ENCODE peak calls at places on chromosomes 6 and 20, in four cellular contexts. I is cardiac muscle cell, X is HCT116, P is left lung. K is an unnamed sample.

GRCh38 chr6:132236744-132237143 is 164.5 kb downstream of the MOXD1 start:
- DNase-seq in I (no peak), X (no peak), P (no peak), K (no peak)

GRCh38 chr6:20919677-20920385 is 385.6 kb downstream of the CDKAL1 start:
- DNase-seq in I (no peak), X (no peak), P (no peak), K (no peak)

GRCh38 chr6:10521104-10521808 is at the start of gene GCNT2:
- DNase-seq in I (peak), X (no peak), P (peak), K (peak)

GRCh38 chr6:167225903-167226508 is 65.1 kb upstream of the UNC93A start:
- DNase-seq in I (no peak), X (no peak), P (no peak), K (no peak)

GRCh38 chr6:123022980-123023379 is 26.9 kb downstream of the CLVS2 start:
- DNase-seq in I (peak), X (no peak), P (no peak), K (peak)

GRCh38 chr20:53884859-53885654 is 185.3 kb downstream of the BCAS1 start:
- DNase-seq in I (no peak), X (no peak), P (no peak), K (no peak)

GRCh38 chr6:148251891-148252290 is 90.7 kb upstream of the SASH1 start:
- DNase-seq in I (no peak), X (no peak), P (no peak), K (no peak)

GRCh38 chr6:74491844-74492374 is 713.9 kb downstream of the COL12A1 start:
- DNase-seq in I (no peak), X (no peak), P (no peak), K (no peak)

GRCh38 chr6:93136111-93136510 is 283.2 kb downstream of the EPHA7 start:
- DNase-seq in I (no peak), X (no peak), P (no peak), K (no peak)

GRCh38 chr20:37223053-37223452 is 38.6 kb downstream of the GHRH start:
- DNase-seq in I (peak), X (no peak), P (peak), K (peak)

GRCh38 chr6:46014511-46015118 is 1.0 kb downstream of the CLIC5 start:
- DNase-seq in I (peak), X (no peak), P (peak), K (peak)

GRCh38 chr20:62366370-62367135 is 559 bp downstream of the LAMA5 start:
- DNase-seq in I (peak), X (no peak), P (no peak), K (peak)

GRCh38 chr6:5173862-5174643 is 86.7 kb downstream of the LYRM4 start:
- DNase-seq in I (no peak), X (no peak), P (no peak), K (no peak)

GRCh38 chr6:81762132-81762531 is 9.7 kb upstream of the TENT5A start:
- DNase-seq in I (no peak), X (no peak), P (no peak), K (no peak)

GRCh38 chr6:81766482-81767069 is 14.1 kb upstream of the TENT5A start:
- DNase-seq in I (no peak), X (no peak), P (no peak), K (peak)

GRCh38 chr6:81761197-81761596 is 8.7 kb upstream of the TENT5A start:
- DNase-seq in I (no peak), X (no peak), P (no peak), K (no peak)

GRCh38 chr6:81763051-81763450 is 10.6 kb upstream of the TENT5A start:
- DNase-seq in I (no peak), X (no peak), P (no peak), K (no peak)

DNA sequence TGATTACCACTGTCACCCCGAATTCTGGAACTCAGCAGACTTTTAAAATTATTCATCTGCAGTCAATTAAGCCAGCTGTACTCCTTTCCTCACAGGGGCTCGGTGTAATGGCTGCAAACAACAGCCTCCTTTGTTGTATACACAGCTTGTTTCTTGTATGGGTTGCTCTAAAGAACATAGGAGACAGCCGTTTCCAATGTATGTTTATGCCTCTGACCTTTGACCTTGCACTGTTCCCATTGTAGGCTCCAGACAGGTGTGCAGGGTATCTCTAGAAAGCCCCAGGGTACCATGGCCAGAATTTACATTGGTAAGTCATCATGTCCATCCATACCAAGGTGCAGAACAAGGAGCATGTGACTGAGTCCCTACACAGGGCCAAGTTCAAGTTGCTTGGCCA is 11.5 kb upstream of the TENT5A start:
- DNase-seq in I (no peak), X (no peak), P (no peak), K (no peak)
- TF ChIP-seq CTCF in I (no peak), X (no peak), P (no peak), K (no peak)

GRCh38 chr20:32494498-32495216 is 90.5 kb downstream of the NOL4L start:
- DNase-seq in I (no peak), X (no peak), P (peak), K (no peak)
- TF ChIP-seq CTCF in I (no peak), X (no peak), P (no peak), K (no peak)

DNA sequence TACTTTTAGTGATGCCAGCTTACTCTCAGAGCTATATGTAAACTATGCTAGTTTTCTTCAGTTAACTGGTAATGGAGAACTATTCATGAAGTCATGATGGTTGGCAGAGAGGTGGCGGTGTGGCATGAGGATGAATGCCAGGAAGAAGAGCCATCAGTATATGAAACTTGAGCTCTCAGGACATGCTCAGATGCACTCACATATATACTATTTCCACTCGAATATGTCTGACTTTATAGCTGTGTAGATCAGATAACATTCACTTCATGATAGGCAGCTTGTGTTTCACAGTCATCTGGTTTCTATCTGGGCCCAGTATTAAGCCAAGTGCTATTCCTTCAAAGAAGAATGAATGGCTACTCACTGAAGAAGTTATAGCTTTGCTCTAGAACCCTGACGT is 46.2 kb upstream of the CEP85L start:
- DNase-seq in I (no peak), X (no peak), P (no peak), K (no peak)
- TF ChIP-seq CTCF in I (no peak), X (no peak), P (no peak), K (no peak)

DNA sequence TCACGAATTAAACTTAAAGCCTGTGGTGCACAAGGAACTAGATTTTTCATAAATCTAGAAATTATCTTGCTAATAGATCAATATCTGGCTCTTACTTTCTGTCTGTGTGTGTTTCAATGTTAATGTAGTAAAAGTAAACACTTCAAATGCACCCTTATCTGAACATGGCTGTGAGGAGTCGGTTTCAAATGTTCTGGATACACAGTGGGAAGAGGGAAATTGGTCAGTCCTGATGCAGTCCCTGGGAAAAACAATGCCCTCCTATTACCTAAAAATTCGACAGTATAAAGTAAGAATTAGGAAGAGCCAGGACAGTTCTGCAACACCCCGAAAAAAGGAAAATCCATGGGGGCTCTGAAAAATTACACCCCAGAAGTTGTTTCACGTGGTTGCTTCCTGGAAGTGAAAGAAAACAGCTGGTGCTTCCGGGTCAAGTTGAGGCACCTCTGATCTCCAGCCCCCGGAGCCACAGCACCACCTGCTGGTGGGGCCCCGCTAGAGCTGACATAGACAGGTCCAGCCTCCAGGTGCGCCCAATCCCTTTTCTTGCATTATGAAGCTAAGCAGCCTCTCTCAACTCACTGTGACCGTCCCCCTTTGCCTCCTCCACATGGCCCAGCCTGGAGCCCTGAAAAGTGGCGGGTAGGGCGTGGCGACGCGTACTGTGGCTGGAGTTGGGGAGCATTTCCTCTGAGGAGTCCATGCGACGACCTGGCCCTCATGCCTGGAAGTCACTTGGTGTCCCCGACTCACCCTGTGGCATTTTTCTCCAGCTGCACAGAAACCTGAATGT is 8.3 kb downstream of the SEMG2 start:
- DNase-seq in I (no peak), X (peak), P (peak), K (peak)
- TF ChIP-seq CTCF in I (peak), X (peak), P (peak), K (peak)

DNA sequence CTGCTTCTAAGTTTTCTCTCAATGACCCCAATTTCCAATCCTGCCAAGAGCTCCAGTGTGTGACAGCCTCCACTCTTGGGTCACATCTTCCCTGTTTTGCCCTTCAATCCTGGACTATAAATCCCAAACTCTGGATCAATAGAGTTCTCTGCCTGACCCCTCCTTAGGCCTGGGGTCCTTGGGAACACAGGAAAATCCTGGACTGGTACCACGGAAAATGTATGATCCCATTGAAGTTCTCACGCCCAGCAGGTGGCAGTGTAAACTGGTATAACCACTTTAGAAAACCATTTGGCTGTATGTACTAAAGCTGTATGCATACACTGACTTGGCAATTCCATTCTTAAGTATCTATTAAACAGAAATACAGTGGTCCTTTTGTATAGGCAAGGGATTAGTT is 98.0 kb downstream of the SNAP25 start:
- DNase-seq in I (no peak), X (peak), P (no peak), K (peak)
- TF ChIP-seq CTCF in I (no peak), X (peak), P (no peak), K (peak)

GRCh38 chr6:168314948-168315347 is 4.6 kb downstream of the DACT2 start:
- DNase-seq in I (peak), X (no peak), P (no peak), K (peak)
- TF ChIP-seq CTCF in I (peak), X (no peak), P (no peak), K (peak)

DNA sequence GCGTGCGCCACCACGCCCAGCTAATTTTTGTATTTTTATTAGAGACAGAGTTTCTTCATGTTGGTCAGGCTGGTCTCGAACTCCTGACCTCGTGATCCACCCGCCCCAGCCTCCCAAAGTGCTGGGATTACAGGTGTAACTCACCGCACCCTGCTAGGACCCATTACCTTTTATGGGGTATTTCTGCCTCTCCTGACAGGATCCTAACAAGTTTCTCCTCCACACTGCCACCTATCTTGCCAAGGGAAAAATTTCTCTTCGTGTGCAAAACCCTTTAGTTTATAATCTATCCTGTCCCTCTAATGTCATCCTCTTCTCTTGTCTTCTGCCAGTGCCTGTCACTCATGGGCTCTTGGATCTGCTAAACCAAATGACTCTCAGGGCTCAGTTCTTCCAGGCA is 1.9 kb downstream of the STMND1 start:
- DNase-seq in I (no peak), X (peak), P (no peak), K (no peak)
- TF ChIP-seq CTCF in I (peak), X (peak), P (no peak), K (no peak)

DNA sequence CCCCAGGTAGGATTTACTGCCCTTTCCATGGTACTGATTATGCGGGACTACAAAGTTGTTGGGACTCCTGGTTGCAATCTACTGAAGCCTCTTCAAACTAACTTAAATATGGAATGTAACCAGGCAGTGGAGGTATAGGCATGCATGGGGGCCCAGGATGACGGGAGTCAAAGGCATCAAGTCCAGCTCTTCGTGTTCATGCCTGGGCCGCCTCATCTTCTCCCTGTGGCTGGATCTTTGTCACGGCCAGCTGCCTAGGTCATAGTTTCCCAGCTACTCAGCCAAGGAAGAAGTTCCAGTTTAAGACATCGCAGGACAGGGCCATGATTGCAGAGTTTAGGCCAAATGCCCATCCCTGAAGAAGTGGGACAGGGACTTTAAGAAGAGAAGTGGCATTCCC is 20.5 kb downstream of the LYRM2 start:
- DNase-seq in I (no peak), X (no peak), P (no peak), K (no peak)
- TF ChIP-seq CTCF in I (no peak), X (no peak), P (no peak), K (no peak)

DNA sequence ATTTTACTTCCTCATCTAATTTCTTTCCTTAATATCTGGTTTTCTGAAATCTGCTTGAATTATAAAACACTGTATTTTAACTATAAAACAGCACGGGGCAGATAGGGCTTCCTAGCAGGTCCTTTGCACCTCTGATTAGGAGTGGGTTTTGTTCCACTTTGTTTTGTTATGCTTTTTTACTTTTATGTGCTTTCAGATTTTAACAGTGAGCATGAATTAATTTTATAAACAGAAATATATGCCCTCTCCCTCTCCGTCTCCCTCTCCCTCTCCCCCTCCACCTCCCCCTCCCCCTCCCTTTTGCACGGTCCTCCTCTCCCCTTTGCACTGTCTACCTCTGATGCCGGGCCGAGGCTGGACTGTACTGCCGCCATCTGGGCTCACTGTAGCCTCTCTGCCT is 14.3 kb downstream of the GPX6 start:
- DNase-seq in I (no peak), X (no peak), P (no peak), K (no peak)
- TF ChIP-seq CTCF in I (no peak), X (no peak), P (no peak), K (no peak)

DNA sequence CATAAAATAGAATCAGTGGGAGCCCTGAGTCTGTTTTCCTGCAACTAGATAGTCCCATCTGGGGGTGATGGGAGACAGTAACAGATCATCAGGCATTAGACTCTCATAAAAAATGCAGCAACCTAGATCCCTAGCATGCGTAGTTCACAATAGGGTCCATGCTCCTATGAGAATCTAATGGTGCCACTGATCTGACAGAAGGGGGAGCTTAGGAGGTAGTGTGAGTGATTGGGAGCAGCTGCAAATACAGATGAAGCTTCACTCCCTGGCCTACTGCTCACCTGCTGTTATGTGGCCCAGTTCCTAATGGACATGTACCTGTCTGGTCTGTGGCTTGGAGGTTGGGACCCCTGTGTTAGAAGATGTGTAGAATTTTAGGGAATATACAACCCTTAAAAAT is 904.5 kb upstream of the EPHA7 start:
- DNase-seq in I (peak), X (no peak), P (no peak), K (peak)
- TF ChIP-seq CTCF in I (no peak), X (no peak), P (no peak), K (peak)